ENCODE peak calls at places on chromosomes 13 and 19, in five cellular contexts. One of them, this sample, is unnamed.

GRCh38 chr19:46787040-46787330 is 1.4 kb downstream of the SLC1A5 start:
- DNase-seq in left ventricle myocardium inferior: no peak
- DNase-seq in tibial artery: no peak
- DNase-seq in WTC11: no peak
- DNase-seq in lower lobe of right lung: no peak
- DNase-seq in this sample: no peak

GRCh38 chr13:66849706-66850105 is 380.4 kb downstream of the PCDH9 start:
- DNase-seq in lower lobe of right lung: no peak
- DNase-seq in left ventricle myocardium inferior: no peak
- DNase-seq in WTC11: peak; percentile 19
- DNase-seq in tibial artery: no peak
- DNase-seq in this sample: no peak

GRCh38 chr19:50975766-50976165 is 6.4 kb upstream of the KLK6 start:
- DNase-seq in lower lobe of right lung: no peak
- DNase-seq in tibial artery: no peak
- DNase-seq in left ventricle myocardium inferior: no peak
- DNase-seq in WTC11: peak; percentile 53
- DNase-seq in this sample: no peak

GRCh38 chr13:23510544-23510916 is 59.7 kb upstream of the TNFRSF19 start:
- DNase-seq in lower lobe of right lung: no peak
- DNase-seq in left ventricle myocardium inferior: no peak
- DNase-seq in tibial artery: no peak
- DNase-seq in WTC11: no peak
- DNase-seq in this sample: no peak

GRCh38 chr13:23440821-23441608 is 7.5 kb upstream of the SACS start:
- DNase-seq in WTC11: no peak
- DNase-seq in tibial artery: no peak
- DNase-seq in lower lobe of right lung: no peak
- DNase-seq in left ventricle myocardium inferior: peak; percentile 30
- DNase-seq in this sample: no peak

GRCh38 chr13:34913040-34913439 is 29.0 kb upstream of the NBEA start:
- DNase-seq in left ventricle myocardium inferior: no peak
- DNase-seq in lower lobe of right lung: no peak
- DNase-seq in WTC11: peak; percentile 34
- DNase-seq in tibial artery: no peak
- DNase-seq in this sample: no peak

GRCh38 chr13:76116931-76117330 is 480.8 kb downstream of the LMO7 start:
- DNase-seq in tibial artery: no peak
- DNase-seq in left ventricle myocardium inferior: no peak
- DNase-seq in WTC11: no peak
- DNase-seq in lower lobe of right lung: no peak
- DNase-seq in this sample: no peak

GRCh38 chr13:21240586-21240985 is 64.1 kb downstream of the MRPL57 start:
- DNase-seq in lower lobe of right lung: no peak
- DNase-seq in left ventricle myocardium inferior: no peak
- DNase-seq in tibial artery: no peak
- DNase-seq in WTC11: no peak
- DNase-seq in this sample: no peak

GRCh38 chr19:16527971-16528521 is 14.2 kb downstream of the CHERP start:
- DNase-seq in left ventricle myocardium inferior: no peak
- DNase-seq in tibial artery: no peak
- DNase-seq in WTC11: peak; percentile 59
- DNase-seq in lower lobe of right lung: no peak
- DNase-seq in this sample: peak; percentile 34